ENCODE peak calls at places on chromosomes 5 and 9, in eight cellular contexts. One of them, this sample, is unnamed. For H3K9me3, the result is how much of the 10 kb centered on the place peaks cover.

GRCh38 chr9:136849038-136849959 is at the start of gene PHPT1:
- DNase-seq in lower lobe of right lung: peak
- DNase-seq in effector memory CD4-positive, alpha-beta T cell: peak
- DNase-seq in tibial artery: peak
- DNase-seq in cardiac muscle cell: peak
- DNase-seq in Panc1: peak
- DNase-seq in psoas muscle: peak
- DNase-seq in transverse colon: peak
- DNase-seq in this sample: peak

GRCh38 chr5:79112703-79113058 is 1.1 kb downstream of the BHMT start:
- DNase-seq in lower lobe of right lung: no peak
- DNase-seq in effector memory CD4-positive, alpha-beta T cell: no peak
- DNase-seq in tibial artery: no peak
- DNase-seq in cardiac muscle cell: no peak
- DNase-seq in Panc1: no peak
- DNase-seq in psoas muscle: no peak
- DNase-seq in transverse colon: no peak
- DNase-seq in this sample: no peak

GRCh38 chr5:139150359-139150999 is 47.7 kb downstream of the SIL1 start:
- DNase-seq in lower lobe of right lung: no peak
- DNase-seq in effector memory CD4-positive, alpha-beta T cell: no peak
- DNase-seq in tibial artery: no peak
- DNase-seq in cardiac muscle cell: peak
- DNase-seq in Panc1: no peak
- DNase-seq in psoas muscle: no peak
- DNase-seq in transverse colon: no peak
- DNase-seq in this sample: no peak

GRCh38 chr5:179794575-179794974 is 789 bp downstream of the LTC4S start:
- DNase-seq in lower lobe of right lung: no peak
- DNase-seq in effector memory CD4-positive, alpha-beta T cell: no peak
- DNase-seq in tibial artery: no peak
- DNase-seq in cardiac muscle cell: no peak
- DNase-seq in Panc1: no peak
- DNase-seq in psoas muscle: no peak
- DNase-seq in transverse colon: no peak
- DNase-seq in this sample: no peak

GRCh38 chr5:593511-593910 is 18.6 kb upstream of the CEP72 start:
- DNase-seq in lower lobe of right lung: no peak
- DNase-seq in effector memory CD4-positive, alpha-beta T cell: no peak
- DNase-seq in tibial artery: peak
- DNase-seq in cardiac muscle cell: no peak
- DNase-seq in Panc1: no peak
- DNase-seq in psoas muscle: no peak
- DNase-seq in transverse colon: no peak
- DNase-seq in this sample: no peak

GRCh38 chr9:115267788-115268187 is 149.8 kb upstream of the TNC start:
- DNase-seq in lower lobe of right lung: no peak
- DNase-seq in effector memory CD4-positive, alpha-beta T cell: no peak
- DNase-seq in tibial artery: no peak
- DNase-seq in cardiac muscle cell: peak
- DNase-seq in Panc1: no peak
- DNase-seq in psoas muscle: no peak
- DNase-seq in transverse colon: no peak
- DNase-seq in this sample: no peak

GRCh38 chr9:78940121-78940855 is 631.5 kb upstream of the TLE4 start:
- DNase-seq in lower lobe of right lung: no peak
- DNase-seq in effector memory CD4-positive, alpha-beta T cell: no peak
- DNase-seq in tibial artery: no peak
- DNase-seq in cardiac muscle cell: peak
- DNase-seq in Panc1: no peak
- DNase-seq in psoas muscle: no peak
- DNase-seq in transverse colon: no peak
- DNase-seq in this sample: no peak

GRCh38 chr9:128005938-128006337 is 25.1 kb upstream of the EEIG1 start:
- DNase-seq in lower lobe of right lung: no peak
- DNase-seq in effector memory CD4-positive, alpha-beta T cell: no peak
- DNase-seq in tibial artery: no peak
- DNase-seq in cardiac muscle cell: peak
- DNase-seq in Panc1: no peak
- DNase-seq in psoas muscle: peak
- DNase-seq in transverse colon: no peak
- DNase-seq in this sample: no peak

GRCh38 chr9:112007575-112008240 is 111.1 kb downstream of the UGCG start:
- DNase-seq in lower lobe of right lung: no peak
- DNase-seq in effector memory CD4-positive, alpha-beta T cell: no peak
- DNase-seq in tibial artery: no peak
- DNase-seq in cardiac muscle cell: no peak
- DNase-seq in Panc1: no peak
- DNase-seq in psoas muscle: no peak
- DNase-seq in transverse colon: no peak
- DNase-seq in this sample: no peak

GRCh38 chr5:159883522-159883950 is 32.7 kb upstream of the ADRA1B start:
- DNase-seq in lower lobe of right lung: no peak
- DNase-seq in effector memory CD4-positive, alpha-beta T cell: no peak
- DNase-seq in tibial artery: no peak
- DNase-seq in cardiac muscle cell: peak
- DNase-seq in Panc1: no peak
- DNase-seq in psoas muscle: no peak
- DNase-seq in transverse colon: no peak
- DNase-seq in this sample: no peak

GRCh38 chr5:122499617-122500016 is 187.6 kb downstream of the SNCAIP start:
- DNase-seq in lower lobe of right lung: no peak
- DNase-seq in effector memory CD4-positive, alpha-beta T cell: no peak
- DNase-seq in tibial artery: no peak
- DNase-seq in cardiac muscle cell: no peak
- DNase-seq in Panc1: no peak
- DNase-seq in psoas muscle: no peak
- DNase-seq in transverse colon: no peak
- DNase-seq in this sample: no peak

GRCh38 chr5:157455057-157455456 is 5.0 kb upstream of the NIPAL4 start:
- DNase-seq in lower lobe of right lung: no peak
- DNase-seq in effector memory CD4-positive, alpha-beta T cell: no peak
- DNase-seq in tibial artery: no peak
- DNase-seq in cardiac muscle cell: no peak
- DNase-seq in Panc1: no peak
- DNase-seq in psoas muscle: no peak
- DNase-seq in transverse colon: no peak
- DNase-seq in this sample: no peak

GRCh38 chr5:103785569-103785968 is 223.0 kb upstream of the NUDT12 start:
- DNase-seq in lower lobe of right lung: no peak
- DNase-seq in effector memory CD4-positive, alpha-beta T cell: no peak
- DNase-seq in tibial artery: no peak
- DNase-seq in cardiac muscle cell: no peak
- DNase-seq in Panc1: no peak
- DNase-seq in psoas muscle: no peak
- DNase-seq in transverse colon: no peak
- DNase-seq in this sample: no peak

GRCh38 chr5:100479079-100479688 is 56.0 kb upstream of the FAM174A start:
- DNase-seq in lower lobe of right lung: no peak
- DNase-seq in effector memory CD4-positive, alpha-beta T cell: no peak
- DNase-seq in tibial artery: no peak
- DNase-seq in cardiac muscle cell: peak
- DNase-seq in Panc1: peak
- DNase-seq in psoas muscle: no peak
- DNase-seq in transverse colon: no peak
- DNase-seq in this sample: no peak

GRCh38 chr5:42321800-42322199 is 101.4 kb upstream of the GHR start:
- DNase-seq in lower lobe of right lung: no peak
- DNase-seq in effector memory CD4-positive, alpha-beta T cell: no peak
- DNase-seq in tibial artery: no peak
- DNase-seq in cardiac muscle cell: no peak
- DNase-seq in Panc1: no peak
- DNase-seq in psoas muscle: no peak
- DNase-seq in transverse colon: no peak
- DNase-seq in this sample: no peak

GRCh38 chr9:1210954-1211353 is 160.8 kb downstream of the DMRT2 start:
- DNase-seq in lower lobe of right lung: no peak
- DNase-seq in effector memory CD4-positive, alpha-beta T cell: no peak
- DNase-seq in tibial artery: no peak
- DNase-seq in cardiac muscle cell: no peak
- DNase-seq in Panc1: no peak
- DNase-seq in psoas muscle: no peak
- DNase-seq in transverse colon: no peak
- DNase-seq in this sample: no peak

GRCh38 chr5:168734657-168735344 is 155.6 kb upstream of the PANK3 start:
- DNase-seq in lower lobe of right lung: no peak
- DNase-seq in effector memory CD4-positive, alpha-beta T cell: no peak
- DNase-seq in tibial artery: peak
- DNase-seq in cardiac muscle cell: peak
- DNase-seq in Panc1: no peak
- DNase-seq in psoas muscle: peak
- DNase-seq in transverse colon: no peak
- DNase-seq in this sample: no peak

GRCh38 chr5:131275996-131276535 is 12.2 kb downstream of the CDC42SE2 start:
- DNase-seq in lower lobe of right lung: no peak
- DNase-seq in effector memory CD4-positive, alpha-beta T cell: no peak
- DNase-seq in tibial artery: no peak
- DNase-seq in cardiac muscle cell: no peak
- DNase-seq in Panc1: no peak
- DNase-seq in psoas muscle: no peak
- DNase-seq in transverse colon: no peak
- DNase-seq in this sample: no peak

GRCh38 chr5:122492675-122493074 is 180.6 kb downstream of the SNCAIP start:
- DNase-seq in lower lobe of right lung: no peak
- DNase-seq in effector memory CD4-positive, alpha-beta T cell: no peak
- DNase-seq in tibial artery: no peak
- DNase-seq in cardiac muscle cell: peak
- DNase-seq in Panc1: no peak
- DNase-seq in psoas muscle: no peak
- DNase-seq in transverse colon: no peak
- DNase-seq in this sample: no peak

GRCh38 chr9:118215544-118215943 is 511.3 kb downstream of the TLR4 start:
- DNase-seq in lower lobe of right lung: no peak
- DNase-seq in effector memory CD4-positive, alpha-beta T cell: no peak
- DNase-seq in tibial artery: no peak
- DNase-seq in cardiac muscle cell: no peak
- DNase-seq in Panc1: no peak
- DNase-seq in psoas muscle: no peak
- DNase-seq in transverse colon: no peak
- DNase-seq in this sample: no peak
- H3K9me3 ChIP-seq in lower lobe of right lung: under half
- H3K9me3 ChIP-seq in effector memory CD4-positive, alpha-beta T cell: under half
- H3K9me3 ChIP-seq in tibial artery: under half
- H3K9me3 ChIP-seq in cardiac muscle cell: under half
- H3K9me3 ChIP-seq in Panc1: under half
- H3K9me3 ChIP-seq in psoas muscle: under half
- H3K9me3 ChIP-seq in transverse colon: under half
- H3K9me3 ChIP-seq in this sample: under half

GRCh38 chr5:33595303-33595702 is 154.5 kb downstream of the TARS1 start:
- DNase-seq in lower lobe of right lung: no peak
- DNase-seq in effector memory CD4-positive, alpha-beta T cell: no peak
- DNase-seq in tibial artery: no peak
- DNase-seq in cardiac muscle cell: no peak
- DNase-seq in Panc1: no peak
- DNase-seq in psoas muscle: no peak
- DNase-seq in transverse colon: no peak
- DNase-seq in this sample: no peak
- H3K9me3 ChIP-seq in lower lobe of right lung: under half
- H3K9me3 ChIP-seq in effector memory CD4-positive, alpha-beta T cell: under half
- H3K9me3 ChIP-seq in tibial artery: under half
- H3K9me3 ChIP-seq in cardiac muscle cell: under half
- H3K9me3 ChIP-seq in Panc1: under half
- H3K9me3 ChIP-seq in psoas muscle: under half
- H3K9me3 ChIP-seq in transverse colon: under half
- H3K9me3 ChIP-seq in this sample: under half

DNA sequence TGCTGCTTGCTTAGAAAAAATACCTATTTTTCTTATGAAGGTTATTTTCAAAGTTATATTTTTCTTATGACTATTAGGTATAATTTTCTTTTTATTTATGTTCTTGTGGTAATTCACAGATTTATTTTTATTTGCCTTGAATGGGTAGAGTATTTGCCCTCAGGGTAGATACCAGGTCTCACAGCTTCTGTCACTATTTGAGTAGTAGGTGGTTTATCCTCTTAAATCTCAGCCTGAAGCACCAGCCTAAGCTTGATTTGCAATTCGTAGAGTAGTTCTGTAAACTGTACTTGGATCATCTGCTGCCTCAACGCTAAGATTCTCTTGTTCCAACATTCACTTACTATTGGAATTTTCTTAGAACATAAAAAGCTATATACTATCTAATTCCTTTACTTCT is 659.1 kb upstream of the ARRDC3 start:
- DNase-seq in lower lobe of right lung: no peak
- DNase-seq in effector memory CD4-positive, alpha-beta T cell: no peak
- DNase-seq in tibial artery: no peak
- DNase-seq in cardiac muscle cell: no peak
- DNase-seq in Panc1: no peak
- DNase-seq in psoas muscle: no peak
- DNase-seq in transverse colon: no peak
- DNase-seq in this sample: no peak
- H3K9me3 ChIP-seq in lower lobe of right lung: under half
- H3K9me3 ChIP-seq in effector memory CD4-positive, alpha-beta T cell: under half
- H3K9me3 ChIP-seq in tibial artery: under half
- H3K9me3 ChIP-seq in cardiac muscle cell: under half
- H3K9me3 ChIP-seq in Panc1: under half
- H3K9me3 ChIP-seq in psoas muscle: under half
- H3K9me3 ChIP-seq in transverse colon: under half
- H3K9me3 ChIP-seq in this sample: under half

GRCh38 chr5:4058899-4059298 is 463.3 kb downstream of the IRX1 start:
- DNase-seq in lower lobe of right lung: no peak
- DNase-seq in effector memory CD4-positive, alpha-beta T cell: no peak
- DNase-seq in tibial artery: no peak
- DNase-seq in cardiac muscle cell: no peak
- DNase-seq in Panc1: no peak
- DNase-seq in psoas muscle: peak
- DNase-seq in transverse colon: no peak
- DNase-seq in this sample: no peak
- H3K9me3 ChIP-seq in lower lobe of right lung: under half
- H3K9me3 ChIP-seq in effector memory CD4-positive, alpha-beta T cell: under half
- H3K9me3 ChIP-seq in tibial artery: under half
- H3K9me3 ChIP-seq in cardiac muscle cell: under half
- H3K9me3 ChIP-seq in Panc1: under half
- H3K9me3 ChIP-seq in psoas muscle: under half
- H3K9me3 ChIP-seq in transverse colon: under half
- H3K9me3 ChIP-seq in this sample: under half

GRCh38 chr9:113928269-113928668 is 52.2 kb downstream of the ZNF618 start:
- DNase-seq in lower lobe of right lung: no peak
- DNase-seq in effector memory CD4-positive, alpha-beta T cell: no peak
- DNase-seq in tibial artery: no peak
- DNase-seq in cardiac muscle cell: no peak
- DNase-seq in Panc1: no peak
- DNase-seq in psoas muscle: no peak
- DNase-seq in transverse colon: no peak
- DNase-seq in this sample: no peak
- H3K9me3 ChIP-seq in lower lobe of right lung: under half
- H3K9me3 ChIP-seq in effector memory CD4-positive, alpha-beta T cell: under half
- H3K9me3 ChIP-seq in tibial artery: under half
- H3K9me3 ChIP-seq in cardiac muscle cell: under half
- H3K9me3 ChIP-seq in Panc1: under half
- H3K9me3 ChIP-seq in psoas muscle: under half
- H3K9me3 ChIP-seq in transverse colon: under half
- H3K9me3 ChIP-seq in this sample: under half

GRCh38 chr5:99058466-99058865 is 129.7 kb upstream of the CHD1 start:
- DNase-seq in lower lobe of right lung: no peak
- DNase-seq in effector memory CD4-positive, alpha-beta T cell: no peak
- DNase-seq in tibial artery: no peak
- DNase-seq in cardiac muscle cell: no peak
- DNase-seq in Panc1: no peak
- DNase-seq in psoas muscle: no peak
- DNase-seq in transverse colon: no peak
- DNase-seq in this sample: no peak
- H3K9me3 ChIP-seq in lower lobe of right lung: under half
- H3K9me3 ChIP-seq in effector memory CD4-positive, alpha-beta T cell: under half
- H3K9me3 ChIP-seq in tibial artery: under half
- H3K9me3 ChIP-seq in cardiac muscle cell: under half
- H3K9me3 ChIP-seq in Panc1: under half
- H3K9me3 ChIP-seq in psoas muscle: under half
- H3K9me3 ChIP-seq in transverse colon: under half
- H3K9me3 ChIP-seq in this sample: under half

This sample was measured in colonic mucosa.